ENCODE peak calls at places on chromosomes 4 and X, in five cellular contexts. J, F, U, E and D are unnamed samples.

GRCh38 chr4:176432811-176433540 is 113.2 kb downstream of the SPCS3 start:
- DNase-seq in J (no peak), F (no peak), U (no peak), E (no peak), D (peak)

GRCh38 chr4:16205298-16206164 is 20.7 kb downstream of the TAPT1 start:
- DNase-seq in J (no peak), F (peak), U (no peak), E (peak), D (peak)

GRCh38 chr4:36303430-36304137 is 22.2 kb downstream of the DTHD1 start:
- DNase-seq in J (no peak), F (no peak), U (no peak), E (no peak), D (no peak)

GRCh38 chrX:13428055-13428786 is 108.4 kb upstream of the ATXN3L start:
- DNase-seq in J (no peak), F (peak), U (no peak), E (peak), D (peak)

GRCh38 chr4:83605744-83606172 is 69.8 kb downstream of the GPAT3 start:
- DNase-seq in J (no peak), F (no peak), U (peak), E (no peak), D (no peak)

GRCh38 chr4:10151182-10151581 is 34.6 kb upstream of the WDR1 start:
- DNase-seq in J (no peak), F (no peak), U (no peak), E (no peak), D (no peak)

GRCh38 chr4:180828455-180829018 is 1414.7 kb upstream of the TENM3 start:
- DNase-seq in J (no peak), F (peak), U (peak), E (peak), D (peak)

GRCh38 chr4:151304755-151305154 is 20.6 kb downstream of the SH3D19 start:
- DNase-seq in J (no peak), F (peak), U (peak), E (no peak), D (no peak)

GRCh38 chr4:66590488-66591215 is 920.4 kb upstream of the EPHA5 start:
- DNase-seq in J (no peak), F (no peak), U (no peak), E (no peak), D (peak)

GRCh38 chrX:149996515-149996914 is 58.2 kb upstream of the EOLA2 start:
- DNase-seq in J (no peak), F (no peak), U (peak), E (no peak), D (no peak)

GRCh38 chrX:42119076-42119475 is 195.7 kb upstream of the CASK start:
- DNase-seq in J (no peak), F (peak), U (no peak), E (peak), D (peak)

GRCh38 chr4:77493120-77493767 is 112.4 kb upstream of the CXCL13 start:
- DNase-seq in J (no peak), F (no peak), U (no peak), E (no peak), D (no peak)

GRCh38 chr4:121307441-121308327 is 73.1 kb downstream of the QRFPR start:
- DNase-seq in J (no peak), F (peak), U (no peak), E (peak), D (peak)

GRCh38 chr4:139986621-139987510 is 167.1 kb downstream of the MAML3 start:
- DNase-seq in J (no peak), F (no peak), U (no peak), E (peak), D (no peak)

GRCh38 chrX:154412468-154412867 is 1.1 kb downstream of the TAFAZZIN start:
- DNase-seq in J (no peak), F (no peak), U (no peak), E (peak), D (no peak)

GRCh38 chrX:107729558-107730297 is 45.9 kb downstream of the TSC22D3 start:
- DNase-seq in J (no peak), F (no peak), U (peak), E (no peak), D (no peak)

GRCh38 chr4:17492058-17492741 is 19.7 kb downstream of the QDPR start:
- DNase-seq in J (no peak), F (no peak), U (no peak), E (no peak), D (no peak)

GRCh38 chr4:123248260-123248659 is 148.3 kb upstream of the SPRY1 start:
- DNase-seq in J (no peak), F (no peak), U (no peak), E (peak), D (peak)

GRCh38 chrX:71953946-71954345 is 43.3 kb downstream of the NHSL2 start:
- DNase-seq in J (no peak), F (no peak), U (no peak), E (no peak), D (no peak)

GRCh38 chr4:139918994-139919393 is 235.0 kb downstream of the MAML3 start:
- DNase-seq in J (no peak), F (no peak), U (no peak), E (peak), D (peak)

GRCh38 chrX:129115104-129115503 is 408.2 kb downstream of the SMARCA1 start:
- DNase-seq in J (peak), F (peak), U (peak), E (peak), D (no peak)

GRCh38 chrX:826026-826425 is 195.4 kb downstream of the SHOX start:
- DNase-seq in J (peak), F (no peak), U (no peak), E (peak), D (peak)

GRCh38 chr4:170990989-170991589 is 822.1 kb upstream of the GALNTL6 start:
- DNase-seq in J (peak), F (peak), U (peak), E (peak), D (no peak)

GRCh38 chrX:125295337-125295736 is 24.3 kb upstream of the TEX13C start:
- DNase-seq in J (no peak), F (no peak), U (no peak), E (peak), D (no peak)

GRCh38 chr4:173217727-173218126 is 49.1 kb downstream of the GALNT7 start:
- DNase-seq in J (no peak), F (no peak), U (no peak), E (peak), D (peak)

GRCh38 chr4:38003102-38003501 is 42.9 kb downstream of the PTTG2 start:
- DNase-seq in J (no peak), F (no peak), U (no peak), E (no peak), D (no peak)

GRCh38 chr4:23374280-23374679 is 515.6 kb downstream of the PPARGC1A start:
- DNase-seq in J (no peak), F (peak), U (no peak), E (no peak), D (no peak)

GRCh38 chrX:155094468-155095061 is 23.3 kb downstream of the BRCC3 start:
- DNase-seq in J (no peak), F (peak), U (peak), E (peak), D (peak)

GRCh38 chrX:20320461-20321159 is 53.9 kb upstream of the RPS6KA3 start:
- DNase-seq in J (no peak), F (no peak), U (no peak), E (no peak), D (no peak)

GRCh38 chr4:2483237-2483636 is 14.3 kb downstream of the RNF4 start:
- DNase-seq in J (no peak), F (no peak), U (no peak), E (no peak), D (no peak)

GRCh38 chrX:1468250-1468772 is 15.6 kb upstream of the ASMTL start:
- DNase-seq in J (peak), F (peak), U (no peak), E (peak), D (peak)

GRCh38 chr4:7711330-7711963 is 228.2 kb downstream of the AFAP1 start:
- DNase-seq in J (no peak), F (no peak), U (no peak), E (no peak), D (no peak)
- H3K4me3 ChIP-seq in J (no peak), F (no peak), U (no peak), E (no peak), D (no peak)

DNA sequence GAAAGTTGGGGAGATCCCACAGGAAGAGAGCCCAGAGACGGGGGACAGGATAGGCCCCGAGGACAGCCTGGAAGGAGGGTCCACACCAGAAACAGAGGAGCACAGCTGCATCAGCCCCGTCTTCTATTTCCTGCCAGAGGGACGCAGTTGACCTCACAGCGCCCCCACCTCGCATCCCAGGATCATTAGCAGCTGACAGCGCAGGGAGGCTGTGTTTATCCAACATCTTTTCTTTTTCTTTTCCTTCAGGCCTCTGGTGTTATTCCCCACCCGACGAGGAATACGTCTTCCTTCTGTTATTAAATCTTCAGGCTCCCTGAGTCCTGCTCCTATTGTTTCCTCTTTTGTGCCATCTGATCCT is 75.4 kb downstream of the DCHS2 start:
- DNase-seq in J (peak), F (peak), U (peak), E (peak), D (no peak)
- H3K4me3 ChIP-seq in J (peak), F (peak), U (no peak), E (peak), D (peak)

GRCh38 chr4:99400831-99401230 is 34.3 kb downstream of the ADH7 start:
- DNase-seq in J (no peak), F (no peak), U (no peak), E (no peak), D (no peak)

GRCh38 chr4:99390060-99390459 is 37.5 kb upstream of the ADH1C start:
- DNase-seq in J (no peak), F (no peak), U (no peak), E (peak), D (peak)

GRCh38 chr4:99394913-99395312 is 40.2 kb downstream of the ADH7 start:
- DNase-seq in J (no peak), F (no peak), U (no peak), E (peak), D (peak)

DNA sequence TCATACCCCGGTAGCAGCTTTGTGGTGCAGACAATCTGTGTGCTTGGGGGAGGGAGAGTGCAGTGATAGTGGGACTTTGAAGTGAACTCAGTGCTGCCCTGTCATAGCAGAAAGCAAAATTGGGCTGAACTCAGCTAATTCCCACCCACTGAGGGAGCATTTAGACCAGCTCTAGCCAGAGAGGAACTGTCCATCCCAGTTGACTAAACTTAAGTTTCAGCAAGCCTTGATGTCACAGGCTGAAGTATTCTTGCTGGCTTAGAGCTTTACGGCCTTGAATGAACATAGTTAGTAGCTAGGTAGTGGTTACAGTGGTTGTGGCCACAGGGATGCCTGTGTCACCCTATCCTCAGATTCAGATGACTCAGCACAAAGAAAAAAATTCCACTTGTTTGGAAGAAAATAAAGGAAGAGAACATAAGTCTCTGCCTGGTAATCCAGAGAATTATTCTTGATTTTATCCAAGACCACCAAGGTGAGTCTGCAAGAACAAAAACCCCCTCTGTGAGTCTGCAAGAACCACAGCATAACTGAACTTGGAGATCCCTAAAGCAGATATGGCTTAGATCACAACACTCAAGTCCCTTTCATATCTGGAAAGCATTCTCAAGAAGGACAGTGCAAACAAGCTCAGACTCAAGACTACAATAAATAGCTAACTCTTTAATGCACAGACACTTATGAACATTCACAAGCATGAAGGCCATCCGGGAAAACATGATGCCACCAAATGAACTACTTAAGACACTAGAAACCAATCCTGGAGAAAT is 39.4 kb downstream of the ADH7 start:
- DNase-seq in J (no peak), F (no peak), U (no peak), E (peak), D (peak)
- H3K4me3 ChIP-seq in J (no peak), F (no peak), U (no peak), E (no peak), D (no peak)

GRCh38 chrX:119391279-119391678 is 7.9 kb upstream of the SLC25A43 start:
- DNase-seq in J (no peak), F (peak), U (peak), E (peak), D (peak)

GRCh38 chrX:119389214-119389613 is 9.9 kb upstream of the SLC25A43 start:
- DNase-seq in J (no peak), F (no peak), U (no peak), E (no peak), D (no peak)

GRCh38 chrX:119393144-119393543 is 6.0 kb upstream of the SLC25A43 start:
- DNase-seq in J (no peak), F (no peak), U (no peak), E (no peak), D (no peak)

GRCh38 chrX:119389854-119390501 is 9.2 kb upstream of the SLC25A43 start:
- DNase-seq in J (no peak), F (no peak), U (no peak), E (no peak), D (no peak)
- H3K4me3 ChIP-seq in J (no peak), F (no peak), U (no peak), E (no peak), D (no peak)

GRCh38 chrX:17591741-17592110 is 145.6 kb upstream of the SCML1 start:
- DNase-seq in J (no peak), F (no peak), U (no peak), E (peak), D (peak)
- H3K4me3 ChIP-seq in J (no peak), F (no peak), U (no peak), E (peak), D (peak)

DNA sequence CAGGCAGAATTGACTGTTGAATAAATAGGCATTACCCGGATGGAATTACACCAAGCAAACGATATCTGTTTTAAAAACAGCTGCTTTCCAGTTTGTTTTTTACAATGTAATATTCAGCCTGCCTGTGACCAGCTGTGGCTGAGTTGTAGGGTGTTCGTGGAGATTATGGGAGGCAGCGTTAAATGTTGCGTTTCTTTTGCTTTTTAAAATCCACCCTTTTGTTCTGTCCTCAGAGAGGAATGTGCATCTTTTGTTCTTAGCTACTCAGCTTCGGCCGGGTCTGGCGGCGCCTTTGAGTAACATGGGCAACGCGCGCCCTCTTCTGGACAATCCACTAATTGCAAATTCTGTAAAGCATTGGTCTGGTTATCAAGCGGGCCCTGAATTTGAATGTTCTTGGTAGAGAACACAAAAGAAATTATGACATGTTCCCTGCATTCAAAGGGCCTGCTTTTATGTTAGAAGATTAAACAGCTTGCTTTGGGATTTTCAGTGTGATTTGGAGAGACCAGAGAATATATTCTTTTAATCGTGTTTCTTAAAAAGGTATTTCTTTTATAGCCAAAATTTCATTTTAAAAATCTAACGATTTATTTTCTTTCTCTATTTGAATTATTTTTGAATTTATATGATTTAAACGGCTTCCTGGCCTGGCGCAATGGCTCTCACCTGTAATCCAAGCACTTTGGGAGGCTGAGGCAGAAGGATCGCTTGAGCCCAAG is 76.3 kb upstream of the TRIM2 start:
- DNase-seq in J (peak), F (peak), U (peak), E (peak), D (peak)
- H3K4me3 ChIP-seq in J (peak), F (no peak), U (no peak), E (peak), D (peak)

GRCh38 chr4:133151301-133151680 is 2.2 kb downstream of the PCDH10 start:
- DNase-seq in J (no peak), F (peak), U (peak), E (peak), D (no peak)
- H3K4me3 ChIP-seq in J (peak), F (peak), U (no peak), E (no peak), D (peak)

DNA sequence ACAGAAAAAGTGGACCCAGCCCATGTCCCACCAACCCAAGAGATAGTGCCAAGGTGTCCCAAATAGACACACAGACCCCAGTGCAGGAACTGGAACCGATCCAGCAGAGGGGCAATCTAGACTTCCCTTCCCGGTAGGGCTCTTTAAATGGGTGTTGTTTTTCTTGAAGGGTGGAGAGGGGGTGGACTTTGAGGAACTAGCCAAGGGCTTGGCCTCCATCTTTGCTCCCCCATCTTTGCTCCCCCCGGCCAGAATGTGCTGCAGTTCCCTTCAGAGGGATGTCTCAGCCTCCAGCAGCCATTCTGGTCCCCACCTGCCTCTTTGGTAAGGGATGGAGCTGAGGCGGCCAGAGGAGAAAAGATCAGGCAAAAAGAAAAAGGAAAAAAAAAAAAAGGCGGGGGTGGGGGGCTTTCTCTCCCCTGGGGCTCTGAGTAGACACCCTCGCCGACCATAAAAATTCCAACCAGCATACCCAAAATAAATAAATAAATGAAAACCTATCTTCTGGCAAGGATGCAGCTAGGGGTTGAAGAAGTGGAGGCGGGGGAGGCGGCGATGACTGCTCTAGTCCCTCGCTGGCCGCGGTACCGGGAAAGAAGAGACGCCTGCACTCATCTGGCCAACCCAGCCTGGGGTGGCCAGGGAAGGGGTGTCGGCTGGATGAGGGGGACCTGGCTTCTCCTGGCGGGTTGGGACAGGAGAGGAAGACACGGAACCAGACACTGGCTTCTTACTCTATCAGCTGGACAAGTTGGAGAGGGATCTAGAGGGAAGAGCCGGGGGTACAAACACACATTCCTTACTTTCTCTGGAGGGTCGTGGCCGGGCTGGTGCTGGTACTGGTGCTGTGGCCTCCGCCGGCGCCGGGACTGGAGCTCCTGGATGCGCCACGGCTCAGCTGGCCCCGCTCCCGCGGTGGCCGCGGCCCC is 38.5 kb upstream of the IQSEC2 start:
- DNase-seq in J (no peak), F (no peak), U (peak), E (peak), D (no peak)
- H3K4me3 ChIP-seq in J (peak), F (peak), U (peak), E (peak), D (peak)

DNA sequence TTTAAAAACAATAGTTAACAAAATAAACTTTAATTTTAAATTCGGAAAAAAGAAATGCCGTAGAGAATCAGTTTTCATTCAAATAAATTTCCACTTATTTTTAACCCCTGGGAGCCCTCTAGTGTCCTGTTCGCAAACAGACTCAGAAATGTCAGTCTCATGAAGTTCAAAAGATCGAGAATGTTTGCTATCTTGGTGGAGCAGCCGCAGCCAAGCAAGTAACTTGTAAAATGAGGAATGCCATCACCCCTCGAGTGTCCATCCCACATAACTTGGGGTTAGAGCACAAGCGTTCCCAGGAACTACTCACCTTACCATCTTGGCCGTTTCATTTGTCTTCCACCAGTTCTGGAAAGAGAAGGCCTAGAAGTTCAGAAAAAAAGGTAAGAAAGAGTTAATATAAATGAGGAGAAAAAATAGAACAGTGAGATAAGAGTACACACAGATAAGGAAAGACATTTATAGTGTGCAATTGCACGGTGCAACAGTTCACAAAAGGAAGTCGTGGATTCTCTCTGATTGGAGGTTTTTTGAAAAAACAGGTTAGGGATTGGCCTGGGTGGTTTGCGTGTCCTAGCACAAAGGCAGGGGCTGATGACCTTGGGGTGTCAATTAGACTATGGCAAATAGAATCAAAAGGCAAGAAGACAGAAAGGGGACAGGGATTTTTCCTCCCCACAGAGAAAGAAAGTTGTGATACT is at the start of gene GASK1B:
- DNase-seq in J (no peak), F (peak), U (peak), E (peak), D (peak)
- H3K4me3 ChIP-seq in J (no peak), F (peak), U (no peak), E (peak), D (peak)